ENCODE peak calls at places on chromosomes 5 and 9, in eight cellular contexts. One of them, this sample, is unnamed.

GRCh38 chr9:4530375-4530774 is 40.1 kb downstream of the SLC1A1 start:
- DNase-seq in A549: peak; percentile 40
- DNase-seq in ovary: no peak
- DNase-seq in spleen: no peak
- DNase-seq in Peyer's patch: no peak
- DNase-seq in stomach: no peak
- DNase-seq in right lobe of liver: no peak
- DNase-seq in upper lobe of left lung: no peak
- DNase-seq in this sample: no peak

GRCh38 chr5:117072439-117072838 is 497.8 kb upstream of the SEMA6A start:
- DNase-seq in spleen: no peak
- DNase-seq in Peyer's patch: no peak
- DNase-seq in ovary: no peak
- DNase-seq in stomach: no peak
- DNase-seq in right lobe of liver: no peak
- DNase-seq in upper lobe of left lung: no peak
- DNase-seq in A549: no peak
- DNase-seq in this sample: no peak

GRCh38 chr9:13529321-13530104 is 250.0 kb upstream of the MPDZ start:
- DNase-seq in A549: no peak
- DNase-seq in upper lobe of left lung: no peak
- DNase-seq in Peyer's patch: no peak
- DNase-seq in ovary: no peak
- DNase-seq in stomach: no peak
- DNase-seq in right lobe of liver: no peak
- DNase-seq in spleen: no peak
- DNase-seq in this sample: no peak

GRCh38 chr9:113910036-113910639 is 34.0 kb downstream of the ZNF618 start:
- DNase-seq in A549: no peak
- DNase-seq in ovary: no peak
- DNase-seq in upper lobe of left lung: no peak
- DNase-seq in stomach: peak; percentile 85
- DNase-seq in spleen: no peak
- DNase-seq in right lobe of liver: peak; percentile 62
- DNase-seq in Peyer's patch: no peak
- DNase-seq in this sample: peak; percentile 45

GRCh38 chr5:14017904-14018303 is 73.4 kb upstream of the DNAH5 start:
- DNase-seq in spleen: no peak
- DNase-seq in A549: no peak
- DNase-seq in right lobe of liver: no peak
- DNase-seq in ovary: no peak
- DNase-seq in stomach: no peak
- DNase-seq in Peyer's patch: no peak
- DNase-seq in upper lobe of left lung: no peak
- DNase-seq in this sample: no peak

GRCh38 chr5:128083033-128083810 is at the start of gene SLC12A2:
- DNase-seq in ovary: peak; percentile 93
- DNase-seq in spleen: peak; percentile 98
- DNase-seq in Peyer's patch: peak; percentile 96
- DNase-seq in stomach: peak; percentile 91
- DNase-seq in A549: peak; percentile 97
- DNase-seq in right lobe of liver: peak; percentile 93
- DNase-seq in upper lobe of left lung: peak; percentile 96
- DNase-seq in this sample: peak; percentile 93

GRCh38 chr5:89628876-89629635 is 746.1 kb upstream of the MEF2C start:
- DNase-seq in Peyer's patch: no peak
- DNase-seq in upper lobe of left lung: no peak
- DNase-seq in spleen: no peak
- DNase-seq in ovary: no peak
- DNase-seq in stomach: no peak
- DNase-seq in A549: no peak
- DNase-seq in right lobe of liver: no peak
- DNase-seq in this sample: no peak

GRCh38 chr5:11595045-11595444 is 309.2 kb downstream of the CTNND2 start:
- DNase-seq in Peyer's patch: no peak
- DNase-seq in ovary: no peak
- DNase-seq in stomach: no peak
- DNase-seq in spleen: no peak
- DNase-seq in upper lobe of left lung: no peak
- DNase-seq in right lobe of liver: no peak
- DNase-seq in A549: no peak
- DNase-seq in this sample: no peak

GRCh38 chr5:57844410-57844809 is 361.8 kb upstream of the ACTBL2 start:
- DNase-seq in A549: no peak
- DNase-seq in Peyer's patch: no peak
- DNase-seq in spleen: no peak
- DNase-seq in stomach: no peak
- DNase-seq in ovary: no peak
- DNase-seq in right lobe of liver: peak; percentile 25
- DNase-seq in upper lobe of left lung: no peak
- DNase-seq in this sample: peak; percentile 17

GRCh38 chr5:159359408-159359807 is 29.1 kb upstream of the IL12B start:
- DNase-seq in upper lobe of left lung: no peak
- DNase-seq in stomach: no peak
- DNase-seq in spleen: no peak
- DNase-seq in right lobe of liver: no peak
- DNase-seq in A549: no peak
- DNase-seq in Peyer's patch: no peak
- DNase-seq in ovary: no peak
- DNase-seq in this sample: no peak

DNA sequence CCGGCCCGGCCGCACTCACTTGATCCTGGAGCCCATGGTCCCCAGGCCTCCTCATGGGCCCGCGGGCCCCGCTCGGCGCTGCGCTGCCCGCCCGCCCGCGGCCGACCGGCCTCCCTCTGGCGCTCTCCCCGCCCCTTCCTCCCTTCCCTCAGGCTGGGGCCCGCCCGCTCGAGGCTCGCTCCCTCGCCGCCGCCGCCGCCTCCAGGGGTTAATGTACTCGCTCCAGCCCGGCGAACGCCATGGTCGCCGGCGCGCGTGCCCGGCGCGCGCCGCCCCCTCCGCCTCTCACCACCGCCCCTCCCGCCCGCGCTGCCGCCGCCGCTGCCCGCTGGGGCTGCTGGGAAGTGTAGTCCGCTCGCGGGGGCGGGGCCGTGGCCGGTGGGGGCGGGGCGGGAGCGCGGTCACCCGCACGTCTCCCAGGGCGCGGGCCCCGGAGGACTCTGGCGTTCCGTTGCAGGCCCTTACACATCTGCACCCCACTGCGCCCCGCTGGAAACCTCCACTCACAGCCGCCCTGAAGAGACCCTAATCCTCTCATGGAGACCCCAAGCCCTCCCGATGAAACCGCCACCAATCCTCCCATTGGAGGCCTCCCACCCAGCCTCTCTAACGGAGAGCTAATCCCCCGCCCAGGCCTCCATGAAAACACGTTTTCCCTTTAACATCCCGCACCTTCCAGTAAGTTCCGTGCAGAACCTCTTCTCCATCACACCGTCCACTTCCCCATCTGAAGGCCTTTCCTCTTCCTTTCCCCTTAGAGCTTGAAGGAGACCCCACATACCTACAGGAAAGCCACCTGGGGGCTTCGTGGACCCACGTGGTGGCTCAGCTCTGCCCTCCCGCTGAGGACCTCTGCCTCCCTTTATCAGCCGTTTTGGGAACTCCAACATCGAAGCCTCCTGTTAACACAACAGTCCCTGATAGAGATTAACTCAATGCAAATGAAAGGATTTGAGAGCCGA is at the start of gene DENND1A:
- DNase-seq in Peyer's patch: peak; percentile 96
- DNase-seq in right lobe of liver: peak; percentile 96
- DNase-seq in A549: peak; percentile 85
- DNase-seq in spleen: peak; percentile 98
- DNase-seq in upper lobe of left lung: peak; percentile 99
- DNase-seq in stomach: peak; percentile 94
- DNase-seq in ovary: peak; percentile 88
- DNase-seq in this sample: peak; percentile 93
- TF ChIP-seq POLR2A in Peyer's patch: peak; percentile 28
- TF ChIP-seq POLR2A in right lobe of liver: peak; percentile 85
- TF ChIP-seq POLR2A in A549: peak; percentile 60
- TF ChIP-seq POLR2A in spleen: no peak
- TF ChIP-seq POLR2A in upper lobe of left lung: no peak
- TF ChIP-seq POLR2A in stomach: no peak
- TF ChIP-seq POLR2A in ovary: peak; percentile 23
- TF ChIP-seq POLR2A in this sample: peak; percentile 42

GRCh38 chr9:137304383-137305059 is 2.5 kb upstream of the NRARP start:
- DNase-seq in spleen: peak; percentile 74
- DNase-seq in right lobe of liver: no peak
- DNase-seq in A549: no peak
- DNase-seq in ovary: peak; percentile 13
- DNase-seq in stomach: no peak
- DNase-seq in upper lobe of left lung: peak; percentile 65
- DNase-seq in Peyer's patch: peak; percentile 47
- DNase-seq in this sample: no peak

GRCh38 chr9:137305788-137306545 is 3.9 kb upstream of the NRARP start:
- DNase-seq in spleen: peak; percentile 73
- DNase-seq in Peyer's patch: peak; percentile 48
- DNase-seq in ovary: peak; percentile 10
- DNase-seq in right lobe of liver: peak; percentile 46
- DNase-seq in stomach: no peak
- DNase-seq in A549: no peak
- DNase-seq in upper lobe of left lung: peak; percentile 70
- DNase-seq in this sample: no peak

GRCh38 chr9:137306546-137307254 is 4.6 kb upstream of the NRARP start:
- DNase-seq in Peyer's patch: no peak
- DNase-seq in ovary: no peak
- DNase-seq in right lobe of liver: peak; percentile 34
- DNase-seq in upper lobe of left lung: peak; percentile 85
- DNase-seq in A549: no peak
- DNase-seq in stomach: no peak
- DNase-seq in spleen: peak; percentile 77
- DNase-seq in this sample: no peak

GRCh38 chr9:137303893-137304382 is 1.9 kb upstream of the NRARP start:
- DNase-seq in ovary: peak; percentile 11
- DNase-seq in stomach: no peak
- DNase-seq in upper lobe of left lung: peak; percentile 85
- DNase-seq in Peyer's patch: no peak
- DNase-seq in spleen: no peak
- DNase-seq in right lobe of liver: no peak
- DNase-seq in A549: no peak
- DNase-seq in this sample: no peak

GRCh38 chr9:137305060-137305787 is 3.2 kb upstream of the NRARP start:
- DNase-seq in right lobe of liver: peak; percentile 68
- DNase-seq in A549: peak; percentile 70
- DNase-seq in Peyer's patch: peak; percentile 84
- DNase-seq in stomach: peak; percentile 69
- DNase-seq in spleen: peak; percentile 89
- DNase-seq in upper lobe of left lung: peak; percentile 92
- DNase-seq in ovary: peak; percentile 26
- DNase-seq in this sample: peak; percentile 56
- H3K4me1 ChIP-seq in right lobe of liver: no peaks in the 10 kb centered on the region
- H3K4me1 ChIP-seq in A549: peaks cover 16% of the 10 kb centered on the region
- H3K4me1 ChIP-seq in Peyer's patch: peaks cover 64% of the 10 kb centered on the region
- H3K4me1 ChIP-seq in stomach: peaks cover 60% of the 10 kb centered on the region
- H3K4me1 ChIP-seq in spleen: peaks cover 74% of the 10 kb centered on the region
- H3K4me1 ChIP-seq in upper lobe of left lung: peaks cover 65% of the 10 kb centered on the region
- H3K4me1 ChIP-seq in ovary: peaks cover 19% of the 10 kb centered on the region
- H3K4me1 ChIP-seq in this sample: peaks cover 38% of the 10 kb centered on the region

GRCh38 chr9:99903393-99903792 is 3.1 kb upstream of the STX17 start:
- DNase-seq in spleen: no peak
- DNase-seq in Peyer's patch: no peak
- DNase-seq in right lobe of liver: no peak
- DNase-seq in ovary: no peak
- DNase-seq in A549: no peak
- DNase-seq in upper lobe of left lung: no peak
- DNase-seq in stomach: no peak
- DNase-seq in this sample: no peak

GRCh38 chr9:99905833-99906402 is 536 bp upstream of the STX17 start:
- DNase-seq in spleen: no peak
- DNase-seq in upper lobe of left lung: no peak
- DNase-seq in A549: no peak
- DNase-seq in right lobe of liver: no peak
- DNase-seq in ovary: no peak
- DNase-seq in stomach: peak; percentile 51
- DNase-seq in Peyer's patch: no peak
- DNase-seq in this sample: peak; percentile 28

GRCh38 chr9:99911600-99911999 is 5.1 kb downstream of the STX17 start:
- DNase-seq in upper lobe of left lung: peak; percentile 8
- DNase-seq in Peyer's patch: no peak
- DNase-seq in right lobe of liver: no peak
- DNase-seq in stomach: no peak
- DNase-seq in A549: no peak
- DNase-seq in spleen: no peak
- DNase-seq in ovary: no peak
- DNase-seq in this sample: no peak

GRCh38 chr9:99906403-99907207 is at the start of gene STX17:
- DNase-seq in upper lobe of left lung: peak; percentile 97
- DNase-seq in Peyer's patch: peak; percentile 89
- DNase-seq in stomach: peak; percentile 79
- DNase-seq in ovary: peak; percentile 81
- DNase-seq in spleen: peak; percentile 94
- DNase-seq in A549: peak; percentile 75
- DNase-seq in right lobe of liver: peak; percentile 87
- DNase-seq in this sample: peak; percentile 78

DNA sequence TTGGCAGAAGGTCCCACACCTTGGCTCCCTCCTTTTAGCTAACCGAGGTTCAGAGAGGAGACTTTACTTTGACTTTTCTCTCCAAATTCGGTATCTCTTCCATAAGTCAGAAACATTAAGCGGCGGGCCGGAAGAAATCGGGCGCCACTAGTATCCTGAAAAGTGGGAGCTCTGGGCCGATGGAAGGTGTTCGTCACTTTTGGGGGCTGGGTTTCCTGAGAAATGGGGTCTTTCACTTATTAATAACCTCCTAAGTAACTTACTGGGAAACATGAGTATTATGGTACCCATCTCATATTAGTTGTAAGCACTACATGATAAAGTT is 716 bp downstream of the STX17 start:
- DNase-seq in stomach: no peak
- DNase-seq in spleen: no peak
- DNase-seq in right lobe of liver: no peak
- DNase-seq in Peyer's patch: no peak
- DNase-seq in upper lobe of left lung: no peak
- DNase-seq in ovary: no peak
- DNase-seq in A549: no peak
- DNase-seq in this sample: no peak
- TF ChIP-seq POLR2A in stomach: no peak
- TF ChIP-seq POLR2A in spleen: no peak
- TF ChIP-seq POLR2A in right lobe of liver: no peak
- TF ChIP-seq POLR2A in Peyer's patch: no peak
- TF ChIP-seq POLR2A in upper lobe of left lung: no peak
- TF ChIP-seq POLR2A in ovary: no peak
- TF ChIP-seq POLR2A in A549: no peak
- TF ChIP-seq POLR2A in this sample: no peak

GRCh38 chr5:1104327-1105006 is 7.4 kb downstream of the SLC12A7 start:
- DNase-seq in spleen: peak; percentile 88
- DNase-seq in stomach: no peak
- DNase-seq in right lobe of liver: no peak
- DNase-seq in ovary: no peak
- DNase-seq in upper lobe of left lung: peak; percentile 70
- DNase-seq in A549: no peak
- DNase-seq in Peyer's patch: no peak
- DNase-seq in this sample: no peak
- H3K4me1 ChIP-seq in spleen: peaks cover 99% of the 10 kb centered on the region
- H3K4me1 ChIP-seq in stomach: peaks cover 99% of the 10 kb centered on the region
- H3K4me1 ChIP-seq in right lobe of liver: peaks cover 3% of the 10 kb centered on the region
- H3K4me1 ChIP-seq in ovary: peaks cover 15% of the 10 kb centered on the region
- H3K4me1 ChIP-seq in upper lobe of left lung: peaks cover 57% of the 10 kb centered on the region
- H3K4me1 ChIP-seq in A549: peaks cover 66% of the 10 kb centered on the region
- H3K4me1 ChIP-seq in Peyer's patch: peaks cover 100% of the 10 kb centered on the region
- H3K4me1 ChIP-seq in this sample: peaks cover 51% of the 10 kb centered on the region

This sample was measured in adrenal gland.